ENCODE peak calls at places on chromosomes 11 and 22, in eight cellular contexts. I is K562, X is tibial nerve, Z is sigmoid colon, P is A549, E is stomach, V is SK-N-SH, R is H1. A is an unnamed sample.

GRCh38 chr22:35133702-35134395 is 67.9 kb downstream of the ISX start:
- DNase-seq in I (peak), X (no peak), Z (no peak), P (no peak), E (no peak), V (no peak), R (no peak), A (peak)

GRCh38 chr11:111561801-111562325 is 21.3 kb downstream of the LAYN start:
- DNase-seq in I (no peak), X (no peak), Z (no peak), P (peak), E (no peak), V (no peak), R (peak), A (no peak)

GRCh38 chr22:30347255-30347892 is 9.3 kb downstream of the SF3A1 start:
- DNase-seq in I (no peak), X (no peak), Z (no peak), P (no peak), E (no peak), V (no peak), R (no peak), A (no peak)

GRCh38 chr11:96311120-96311568 is 31.9 kb downstream of the MAML2 start:
- DNase-seq in I (no peak), X (no peak), Z (no peak), P (no peak), E (no peak), V (no peak), R (no peak), A (no peak)

GRCh38 chr22:29480512-29481264 is 670 bp downstream of the NEFH start:
- DNase-seq in I (peak), X (no peak), Z (no peak), P (no peak), E (no peak), V (peak), R (no peak), A (no peak)

GRCh38 chr11:106132582-106133354 is 55.3 kb downstream of the AASDHPPT start:
- DNase-seq in I (no peak), X (no peak), Z (no peak), P (no peak), E (no peak), V (no peak), R (no peak), A (no peak)

GRCh38 chr11:120337896-120338840 is 2.0 kb downstream of the ARHGEF12 start:
- DNase-seq in I (no peak), X (no peak), Z (no peak), P (no peak), E (no peak), V (no peak), R (no peak), A (no peak)

GRCh38 chr11:130706572-130706971 is 209.7 kb downstream of the SNX19 start:
- DNase-seq in I (no peak), X (no peak), Z (no peak), P (no peak), E (no peak), V (no peak), R (no peak), A (no peak)

GRCh38 chr11:94884322-94884721 is 89.0 kb downstream of the CWC15 start:
- DNase-seq in I (no peak), X (no peak), Z (no peak), P (no peak), E (no peak), V (no peak), R (no peak), A (no peak)

GRCh38 chr11:126329644-126330200 is 25.8 kb upstream of the ST3GAL4 start:
- DNase-seq in I (no peak), X (no peak), Z (no peak), P (no peak), E (no peak), V (no peak), R (no peak), A (no peak)

GRCh38 chr11:6693342-6694228 is 10.4 kb upstream of the MRPL17 start:
- DNase-seq in I (no peak), X (no peak), Z (peak), P (peak), E (no peak), V (no peak), R (no peak), A (no peak)

GRCh38 chr11:89736566-89736965 is 26.5 kb downstream of the TRIM77 start:
- DNase-seq in I (no peak), X (no peak), Z (no peak), P (no peak), E (no peak), V (no peak), R (no peak), A (no peak)

GRCh38 chr11:19603771-19604170 is 108.9 kb upstream of the NAV2 start:
- DNase-seq in I (no peak), X (no peak), Z (no peak), P (no peak), E (no peak), V (no peak), R (no peak), A (no peak)

GRCh38 chr11:2572491-2573239 is 127.1 kb downstream of the KCNQ1OT1 start:
- DNase-seq in I (no peak), X (peak), Z (no peak), P (no peak), E (no peak), V (no peak), R (no peak), A (no peak)

GRCh38 chr11:29135504-29135903 is 881.3 kb downstream of the KCNA4 start:
- DNase-seq in I (no peak), X (no peak), Z (no peak), P (no peak), E (no peak), V (no peak), R (no peak), A (no peak)

GRCh38 chr22:31919730-31920129 is 24.6 kb upstream of the YWHAH start:
- DNase-seq in I (no peak), X (no peak), Z (no peak), P (no peak), E (no peak), V (no peak), R (no peak), A (no peak)

GRCh38 chr22:31915499-31916065 is 28.8 kb upstream of the YWHAH start:
- DNase-seq in I (no peak), X (no peak), Z (no peak), P (no peak), E (no peak), V (no peak), R (no peak), A (no peak)

GRCh38 chr22:31920306-31920705 is 24.0 kb upstream of the YWHAH start:
- DNase-seq in I (no peak), X (no peak), Z (no peak), P (no peak), E (no peak), V (no peak), R (no peak), A (no peak)

GRCh38 chr22:31921106-31921505 is 23.2 kb upstream of the YWHAH start:
- DNase-seq in I (no peak), X (no peak), Z (no peak), P (no peak), E (no peak), V (no peak), R (no peak), A (no peak)

DNA sequence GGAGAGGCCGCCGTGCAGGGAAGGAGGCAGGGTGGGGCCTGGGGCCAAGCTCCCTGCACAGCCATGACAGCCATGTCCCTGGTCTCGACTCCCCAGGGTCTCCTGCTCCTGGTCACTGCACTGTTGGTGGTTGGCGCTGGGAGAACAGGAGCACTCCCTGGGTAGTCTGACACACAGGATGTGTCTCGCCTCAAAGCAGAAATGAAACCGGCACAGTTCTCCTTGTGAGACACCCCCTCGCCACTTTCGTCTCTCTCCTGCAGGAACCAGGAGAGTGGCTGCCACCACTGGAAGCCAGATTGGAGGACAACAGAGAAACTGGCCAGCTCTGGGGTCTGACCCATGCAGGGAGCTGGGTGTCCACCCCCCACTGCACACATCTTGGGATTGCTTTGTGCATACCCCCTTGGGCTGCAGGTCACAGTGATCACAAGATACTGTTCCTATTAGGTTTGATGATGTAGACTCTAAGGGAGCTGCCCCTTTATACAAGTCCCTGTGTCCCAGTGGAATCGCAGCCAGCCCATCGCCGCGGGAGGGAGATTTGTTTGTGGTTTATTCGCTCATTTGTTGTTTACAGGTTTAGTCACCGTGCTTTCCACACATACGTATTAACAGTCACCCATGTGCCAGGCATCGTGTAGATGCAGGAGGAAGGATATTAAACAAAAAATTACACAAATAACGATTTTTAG is 27.0 kb upstream of the YWHAH start:
- DNase-seq in I (no peak), X (no peak), Z (no peak), P (no peak), E (no peak), V (no peak), R (no peak), A (peak)
- TF ChIP-seq EP300 in I (no peak), X (no peak), Z (no peak), P (no peak), E (no peak), V (no peak), R (no peak), A (no peak)

GRCh38 chr22:44549021-44549420 is 51.0 kb upstream of the RTL6 start:
- DNase-seq in I (no peak), X (no peak), Z (no peak), P (no peak), E (no peak), V (no peak), R (no peak), A (no peak)
- TF ChIP-seq EP300 in I (no peak), X (no peak), Z (no peak), P (no peak), E (no peak), V (no peak), R (no peak), A (no peak)

DNA sequence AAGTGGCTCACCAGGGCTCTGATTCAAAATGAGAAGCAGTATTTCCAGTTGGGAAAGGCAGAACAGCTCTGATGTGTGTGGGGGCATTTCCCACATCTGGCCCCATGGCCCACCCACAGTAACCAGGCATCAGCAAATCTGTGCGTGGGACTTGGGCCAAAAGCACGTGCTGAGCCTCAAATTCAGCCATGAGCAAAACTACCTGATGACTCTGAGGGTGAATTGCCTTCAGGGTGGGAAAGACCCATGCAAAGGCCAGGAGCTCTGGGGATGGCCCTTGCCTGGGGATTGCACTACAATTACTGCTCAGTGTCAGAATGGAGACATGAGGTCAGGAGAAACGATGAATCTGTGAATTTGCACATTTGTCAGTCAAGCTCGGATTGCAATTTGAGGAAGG is 20.9 kb downstream of the TP53AIP1 start:
- DNase-seq in I (no peak), X (no peak), Z (no peak), P (no peak), E (no peak), V (no peak), R (no peak), A (no peak)
- TF ChIP-seq EP300 in I (no peak), X (no peak), Z (no peak), P (no peak), E (no peak), V (no peak), R (no peak), A (no peak)

DNA sequence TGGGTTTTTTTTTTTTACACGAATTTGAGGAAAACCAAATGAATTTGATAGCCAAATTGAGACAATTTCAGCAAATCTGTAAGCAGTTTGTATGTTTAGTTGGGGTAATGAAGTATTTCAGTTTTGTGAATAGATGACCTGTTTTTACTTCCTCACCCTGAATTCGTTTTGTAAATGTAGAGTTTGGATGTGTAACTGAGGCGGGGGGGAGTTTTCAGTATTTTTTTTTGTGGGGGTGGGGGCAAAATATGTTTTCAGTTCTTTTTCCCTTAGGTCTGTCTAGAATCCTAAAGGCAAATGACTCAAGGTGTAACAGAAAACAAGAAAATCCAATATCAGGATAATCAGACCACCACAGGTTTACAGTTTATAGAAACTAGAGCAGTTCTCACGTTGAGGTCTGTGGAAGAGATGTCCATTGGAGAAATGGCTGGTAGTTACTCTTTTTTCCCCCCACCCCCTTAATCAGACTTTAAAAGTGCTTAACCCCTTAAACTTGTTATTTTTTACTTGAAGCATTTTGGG is 2.2 kb downstream of the MALAT1 start:
- DNase-seq in I (peak), X (no peak), Z (no peak), P (no peak), E (no peak), V (no peak), R (no peak), A (no peak)
- TF ChIP-seq EP300 in I (no peak), X (no peak), Z (no peak), P (no peak), E (no peak), V (no peak), R (peak), A (no peak)

GRCh38 chr22:49738566-49738965 is 89.1 kb downstream of the BRD1 start:
- DNase-seq in I (no peak), X (no peak), Z (no peak), P (no peak), E (peak), V (no peak), R (no peak), A (no peak)

GRCh38 chr22:49738006-49738405 is 89.7 kb downstream of the BRD1 start:
- DNase-seq in I (no peak), X (no peak), Z (no peak), P (no peak), E (peak), V (no peak), R (no peak), A (no peak)

GRCh38 chr22:49740242-49740641 is 87.4 kb downstream of the BRD1 start:
- DNase-seq in I (no peak), X (no peak), Z (no peak), P (no peak), E (peak), V (no peak), R (no peak), A (no peak)

GRCh38 chr22:49737101-49737551 is 90.5 kb downstream of the BRD1 start:
- DNase-seq in I (no peak), X (no peak), Z (peak), P (no peak), E (peak), V (no peak), R (no peak), A (no peak)

GRCh38 chr22:49739138-49739537 is 88.5 kb downstream of the BRD1 start:
- DNase-seq in I (no peak), X (no peak), Z (no peak), P (no peak), E (no peak), V (no peak), R (no peak), A (no peak)
- TF ChIP-seq EP300 in I (no peak), X (no peak), Z (no peak), P (no peak), E (no peak), V (no peak), R (no peak), A (no peak)

A was measured in transverse colon.